ENCODE peak calls at places on chromosome 20, in five cellular contexts. E is sigmoid colon, K is breast epithelium, Q is spleen, B is suprapubic skin. N is an unnamed sample. For H3K4me1, the result is how much of the 10 kb centered on the place peaks cover.

GRCh38 chr20:10527781-10528180 is 92.7 kb downstream of the SLX4IP start:
- DNase-seq in K (no peak), E (no peak), Q (no peak), B (no peak), N (no peak)

GRCh38 chr20:41145821-41146620 is 8.7 kb downstream of the PLCG1 start:
- DNase-seq in B (no peak), Q (peak), E (peak), K (no peak), N (no peak)

GRCh38 chr20:5822569-5822968 is 72.4 kb downstream of the SHLD1 start:
- DNase-seq in Q (no peak), K (no peak), E (no peak), B (no peak), N (no peak)

GRCh38 chr20:37385176-37385575 is 39.2 kb downstream of the SRC start:
- DNase-seq in E (no peak), B (no peak), Q (peak), K (no peak), N (no peak)

GRCh38 chr20:14667241-14667640 is 329.8 kb upstream of the FLRT3 start:
- DNase-seq in E (no peak), Q (no peak), K (no peak), B (no peak), N (no peak)

GRCh38 chr20:62157387-62158087 is 14.0 kb downstream of the SS18L1 start:
- DNase-seq in E (no peak), K (no peak), B (no peak), Q (no peak), N (no peak)

GRCh38 chr20:1418335-1418734 is 25.5 kb upstream of the FKBP1A start:
- DNase-seq in B (no peak), K (no peak), Q (no peak), E (no peak), N (no peak)

GRCh38 chr20:36268501-36269342 is 32.4 kb downstream of the AAR2 start:
- DNase-seq in K (no peak), B (no peak), Q (no peak), E (peak), N (no peak)

GRCh38 chr20:58852559-58853271 is at the start of gene GNAS:
- DNase-seq in B (no peak), E (no peak), K (no peak), Q (peak), N (no peak)

GRCh38 chr20:20261159-20261558 is 106.7 kb upstream of the INSM1 start:
- DNase-seq in Q (no peak), K (no peak), B (no peak), E (no peak), N (no peak)

GRCh38 chr20:43727980-43728590 is 1.3 kb upstream of the GTSF1L start:
- DNase-seq in B (no peak), Q (no peak), K (no peak), E (no peak), N (no peak)

GRCh38 chr20:42530855-42531674 is 658.6 kb downstream of the PTPRT start:
- DNase-seq in K (no peak), E (no peak), Q (no peak), B (no peak), N (no peak)

GRCh38 chr20:11267131-11267761 is 593.4 kb upstream of the JAG1 start:
- DNase-seq in B (no peak), K (no peak), Q (no peak), E (no peak), N (no peak)

GRCh38 chr20:2864626-2865025 is 8.7 kb upstream of the PTPRA start:
- DNase-seq in Q (no peak), B (no peak), K (no peak), E (no peak), N (no peak)

GRCh38 chr20:1320016-1320415 is 8.9 kb downstream of the SDCBP2 start:
- DNase-seq in B (no peak), Q (peak), K (no peak), E (no peak), N (no peak)

GRCh38 chr20:51563141-51563596 is 20.6 kb upstream of the NFATC2 start:
- DNase-seq in B (no peak), E (no peak), Q (no peak), K (no peak), N (no peak)

GRCh38 chr20:3803854-3804253 is 7.7 kb downstream of the CDC25B start:
- DNase-seq in K (no peak), B (no peak), E (no peak), Q (peak), N (peak)

GRCh38 chr20:37526238-37526838 is 1.3 kb downstream of the BLCAP start:
- DNase-seq in Q (peak), B (no peak), E (no peak), K (peak), N (no peak)

GRCh38 chr20:25353754-25354705 is 36.6 kb downstream of the ABHD12 start:
- DNase-seq in E (no peak), K (no peak), Q (no peak), B (no peak), N (no peak)

GRCh38 chr20:44730441-44730840 is 15.2 kb upstream of the KCNK15 start:
- DNase-seq in K (no peak), Q (no peak), B (no peak), E (no peak), N (no peak)

GRCh38 chr20:44745122-44745521 is 543 bp upstream of the KCNK15 start:
- DNase-seq in B (no peak), Q (no peak), K (no peak), E (no peak), N (no peak)

DNA sequence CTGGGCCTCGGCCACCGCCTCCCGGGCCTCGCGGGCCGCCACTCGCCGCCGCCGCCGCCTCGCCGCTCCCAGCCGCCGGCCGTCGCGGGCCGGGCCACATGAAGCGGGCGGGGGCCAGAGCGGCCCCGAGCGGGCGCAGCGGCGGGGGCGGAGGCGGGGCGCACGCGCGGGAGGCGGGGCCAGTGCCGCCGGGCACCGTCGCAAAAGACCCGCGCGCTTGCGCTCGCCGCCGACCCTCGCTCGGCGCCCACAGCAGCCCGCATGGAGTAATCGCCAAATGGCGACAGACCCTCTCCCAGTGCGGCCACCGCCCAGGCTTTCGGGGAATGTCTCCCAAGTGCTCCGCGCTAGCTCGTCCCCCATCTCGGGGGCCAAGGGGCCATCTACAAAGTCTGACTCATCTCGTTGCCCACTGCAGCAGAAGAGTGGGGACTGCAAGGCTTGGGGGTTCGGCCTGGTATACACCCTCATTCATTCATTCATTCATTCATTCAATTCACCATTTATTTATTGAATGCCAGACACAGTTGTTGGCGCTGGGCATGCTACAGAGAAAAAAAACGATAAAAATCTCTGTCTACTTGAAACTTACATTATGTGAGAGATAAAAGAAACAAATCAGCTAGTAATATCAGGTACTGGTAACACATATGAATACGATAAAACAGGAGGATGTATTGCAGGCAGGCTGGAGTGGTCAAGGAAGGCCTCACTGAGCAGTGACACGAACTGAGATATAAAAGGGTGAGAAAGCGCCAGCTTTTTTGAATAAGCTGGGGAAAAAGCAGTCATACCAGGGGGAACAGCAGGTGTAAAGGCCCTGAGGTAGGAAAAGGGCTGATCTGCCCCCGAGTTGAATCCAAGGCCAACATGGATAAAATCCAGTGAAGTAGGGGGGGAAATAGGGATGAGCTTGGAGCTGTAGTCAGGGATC is at the start of gene B4GALT5:
- DNase-seq in K (peak), B (peak), Q (peak), E (peak), N (no peak)
- H3K4me1 ChIP-seq in K (under half), B (under half), Q (half or more), E (under half), N (under half)

GRCh38 chr20:31869942-31870702 is at the start of the genes DUSP15 and TTLL9:
- DNase-seq in B (peak), K (no peak), E (no peak), Q (peak), N (no peak)
- TF ChIP-seq POLR2AphosphoS5 in B (no peak), K (no peak), E (peak), Q (peak), N (no peak)

DNA sequence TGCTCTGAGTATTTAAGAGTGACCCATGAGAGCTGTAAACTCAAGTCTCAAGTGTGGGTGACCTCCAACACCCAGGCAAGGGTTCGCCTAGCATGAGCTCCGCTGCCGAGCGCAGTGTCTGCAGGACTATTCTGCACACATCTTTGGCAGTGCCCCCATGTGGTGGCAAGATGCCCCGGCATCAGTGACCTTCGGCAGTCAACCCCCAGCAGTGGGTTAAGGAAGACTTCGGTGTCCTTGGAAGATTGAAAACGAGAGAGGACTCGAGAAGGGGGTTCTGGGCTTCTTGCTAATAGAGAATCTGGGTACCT is 43.1 kb downstream of the RBM38 start:
- DNase-seq in Q (peak), E (no peak), B (no peak), K (no peak), N (no peak)
- H3K4me1 ChIP-seq in Q (half or more), E (half or more), B (under half), K (under half), N (under half)

DNA sequence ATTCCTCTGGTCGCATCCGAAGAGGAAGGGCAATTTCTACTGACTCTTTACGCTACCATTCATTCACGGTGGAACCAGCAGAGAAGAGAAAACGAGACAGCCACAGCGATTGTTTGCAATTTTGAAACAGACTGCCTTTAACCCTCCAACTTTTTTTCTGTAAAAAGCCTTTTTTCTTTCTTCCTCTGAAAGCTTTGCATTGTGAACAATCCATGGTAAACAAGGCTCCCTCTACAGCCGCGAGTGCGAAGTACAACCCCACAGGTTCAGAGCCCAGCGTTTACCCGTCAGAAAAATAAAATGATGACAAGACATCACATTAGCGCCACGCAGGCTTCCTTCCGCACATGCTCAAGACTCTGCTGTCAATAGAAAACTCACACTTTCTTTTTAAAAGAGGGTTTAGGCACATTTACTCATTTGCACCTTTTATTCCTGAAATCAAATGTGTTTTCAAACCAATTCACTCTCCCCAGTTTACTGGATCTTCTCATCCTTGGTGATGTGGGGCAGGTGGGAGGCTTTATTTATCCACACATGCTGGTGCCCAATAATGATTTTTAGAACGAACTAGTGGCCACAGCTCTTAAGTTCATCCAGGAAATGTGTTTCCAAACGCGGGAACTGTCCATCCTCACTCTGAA is 99.9 kb downstream of the NOL4L start:
- DNase-seq in B (no peak), E (peak), Q (peak), K (peak), N (no peak)
- TF ChIP-seq POLR2AphosphoS5 in B (no peak), E (no peak), Q (no peak), K (no peak), N (peak)

GRCh38 chr20:60956194-60956593 is 295.9 kb upstream of the CDH4 start:
- DNase-seq in B (peak), K (no peak), E (no peak), Q (no peak), N (no peak)

GRCh38 chr20:60953311-60953710 is 298.8 kb upstream of the CDH4 start:
- DNase-seq in E (no peak), B (no peak), K (no peak), Q (no peak), N (no peak)

GRCh38 chr20:60957621-60958020 is 294.4 kb upstream of the CDH4 start:
- DNase-seq in Q (no peak), B (no peak), K (no peak), E (no peak), N (peak)

GRCh38 chr20:60952861-60953260 is 299.2 kb upstream of the CDH4 start:
- DNase-seq in K (no peak), E (no peak), Q (no peak), B (no peak), N (no peak)

GRCh38 chr20:60955687-60956086 is 296.4 kb upstream of the CDH4 start:
- DNase-seq in Q (no peak), B (no peak), K (no peak), E (no peak), N (no peak)
- H3K4me1 ChIP-seq in Q (under half), B (under half), K (under half), E (under half), N (under half)

DNA sequence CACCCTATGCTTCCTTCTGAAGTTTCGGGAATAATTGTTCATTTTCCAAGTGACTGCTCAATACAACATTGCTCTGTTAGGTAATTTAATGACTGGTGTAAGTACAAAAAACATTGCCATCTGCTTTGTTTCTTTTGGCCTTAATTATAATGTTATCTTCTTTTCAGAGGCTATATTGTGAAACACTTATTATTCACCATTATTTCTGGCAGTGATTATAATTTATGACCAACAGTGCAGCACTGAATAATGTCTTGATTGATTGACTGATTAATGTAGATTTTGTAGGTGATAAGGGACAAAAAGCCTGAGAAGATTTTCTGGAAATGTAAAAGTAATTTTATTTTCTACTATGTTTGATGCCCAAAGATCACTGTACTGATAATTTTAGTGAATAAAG is 377.7 kb downstream of the PLCB1 start:
- DNase-seq in Q (no peak), K (no peak), E (no peak), B (no peak), N (no peak)
- TF ChIP-seq POLR2AphosphoS5 in Q (no peak), K (no peak), E (peak), B (no peak), N (no peak)

DNA sequence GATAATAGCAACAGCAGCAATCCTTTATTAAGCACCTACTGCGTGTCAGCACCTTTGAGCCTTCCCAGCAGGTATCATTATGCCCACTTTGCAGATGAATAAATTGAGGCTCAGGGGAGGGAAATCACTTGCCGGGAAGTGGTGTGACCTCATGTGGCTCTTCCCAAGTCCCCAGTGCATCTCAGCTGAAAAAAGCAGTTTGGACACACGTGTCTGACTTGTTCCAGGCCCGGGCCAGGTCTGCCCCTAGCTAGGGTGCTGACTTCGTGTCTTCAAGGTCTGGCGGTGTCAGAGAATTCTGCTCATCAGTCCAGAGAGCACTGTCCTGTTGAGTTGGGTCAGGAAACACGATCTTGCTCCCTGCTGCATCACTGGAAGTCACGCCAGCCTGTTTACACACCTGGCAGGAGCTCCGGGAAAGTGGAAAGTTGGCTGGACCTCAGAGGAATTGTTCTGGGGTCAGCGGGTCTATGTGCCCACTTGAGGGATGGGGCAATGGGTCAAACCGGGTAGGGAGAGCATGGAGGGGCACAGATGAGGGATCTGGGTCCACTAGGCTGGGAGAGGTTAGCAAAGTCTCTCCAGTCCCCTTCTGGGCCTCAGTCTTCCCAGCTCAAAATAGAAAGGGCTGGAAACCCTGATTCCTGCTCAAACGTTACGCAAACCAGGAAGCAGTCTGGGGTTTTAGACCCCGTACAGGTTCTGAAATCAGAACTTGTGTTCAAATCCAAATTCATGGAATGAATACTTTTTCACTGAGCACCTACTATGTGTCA is 10.5 kb downstream of the SLC13A3 start:
- DNase-seq in B (no peak), K (no peak), Q (no peak), E (no peak), N (no peak)
- H3K4me1 ChIP-seq in B (under half), K (under half), Q (under half), E (under half), N (under half)

DNA sequence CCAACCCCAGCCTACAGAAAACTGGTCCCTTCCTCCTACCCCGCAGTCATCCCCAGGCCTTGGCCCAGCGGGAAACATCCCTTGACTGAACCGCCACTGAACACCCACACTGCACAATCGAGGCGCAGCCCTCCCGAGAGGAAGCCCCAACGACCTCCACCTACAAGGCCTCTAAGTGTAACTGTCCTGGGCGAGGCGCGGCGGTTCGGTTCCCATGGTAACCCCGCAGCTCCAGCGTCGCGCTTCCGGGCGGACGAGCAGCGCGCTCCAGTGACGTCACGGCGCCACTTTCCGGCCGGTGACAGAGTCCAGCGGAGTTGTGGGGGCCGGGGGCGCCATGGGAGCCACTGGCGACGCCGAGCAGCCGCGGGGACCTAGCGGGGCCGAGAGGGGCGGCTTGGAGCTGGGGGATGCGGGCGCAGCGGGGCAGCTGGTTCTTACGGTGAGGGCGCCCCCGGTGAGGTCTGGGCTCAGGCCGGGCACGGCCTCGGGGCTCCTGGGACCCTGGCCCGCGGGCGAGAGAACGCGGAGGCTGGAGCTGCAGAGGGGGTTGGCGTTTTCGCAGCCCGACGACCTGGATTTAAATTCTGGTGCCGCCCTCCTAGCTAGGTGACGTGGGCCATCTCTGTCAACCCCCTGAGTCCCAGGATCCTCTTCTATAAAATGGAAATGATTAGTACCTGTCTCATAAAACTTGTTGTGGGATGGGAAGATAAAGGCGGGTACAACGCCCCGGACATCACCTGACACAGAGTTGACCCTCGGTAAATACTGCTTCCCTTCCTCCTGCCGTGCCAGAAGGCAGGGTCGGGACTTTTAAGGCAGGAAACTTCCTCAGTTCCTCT is at the start of the genes DNTTIP1 and WFDC3:
- DNase-seq in E (peak), B (peak), K (peak), Q (peak), N (no peak)
- TF ChIP-seq POLR2AphosphoS5 in E (peak), B (peak), K (peak), Q (peak), N (peak)

GRCh38 chr20:48632017-48632824 is 195.6 kb downstream of the PREX1 start:
- DNase-seq in E (no peak), B (no peak), K (no peak), Q (peak), N (no peak)
- H3K4me1 ChIP-seq in E (under half), B (under half), K (under half), Q (under half), N (under half)

N was measured in vagina.